ENCODE peak calls at places on chromosomes 12 and 14, in four cellular contexts. V is RPMI7951, W is gastrocnemius medialis, O is mesothelial cell of epicardium. D is an unnamed sample.

GRCh38 chr14:51575225-51576111 is 76.2 kb upstream of the FRMD6 start:
- DNase-seq in V (no peak), W (no peak), O (no peak), D (no peak)

GRCh38 chr14:76326918-76327689 is 48.8 kb upstream of the ESRRB start:
- DNase-seq in V (peak), W (no peak), O (no peak), D (no peak)

GRCh38 chr14:22579218-22579617 is 9.8 kb downstream of the DAD1 start:
- DNase-seq in V (no peak), W (no peak), O (no peak), D (no peak)

GRCh38 chr14:106831322-106831720 is 1304.9 kb downstream of the TMEM121 start:
- DNase-seq in V (no peak), W (no peak), O (no peak), D (no peak)

GRCh38 chr12:109020136-109020535 is 732 bp downstream of the SVOP start:
- DNase-seq in V (no peak), W (no peak), O (no peak), D (no peak)

GRCh38 chr12:119505001-119505400 is 88.6 kb upstream of the TMEM233 start:
- DNase-seq in V (no peak), W (no peak), O (no peak), D (no peak)

GRCh38 chr14:58805057-58805456 is 167.3 kb downstream of the DACT1 start:
- DNase-seq in V (no peak), W (no peak), O (no peak), D (no peak)

GRCh38 chr14:95274283-95274682 is 45.4 kb downstream of the CLMN start:
- DNase-seq in V (no peak), W (no peak), O (no peak), D (peak)

GRCh38 chr14:95667251-95667693 is 19.0 kb upstream of the TCL1B start:
- DNase-seq in V (no peak), W (no peak), O (no peak), D (no peak)

GRCh38 chr12:106981781-106982180 is 5.2 kb downstream of the MTERF2 start:
- DNase-seq in V (no peak), W (no peak), O (no peak), D (no peak)

GRCh38 chr12:39074063-39074462 is 168.7 kb upstream of the CPNE8 start:
- DNase-seq in V (no peak), W (no peak), O (no peak), D (no peak)

GRCh38 chr12:47905313-47905730 is 528 bp upstream of the VDR start:
- DNase-seq in V (peak), W (peak), O (peak), D (no peak)

GRCh38 chr14:69259531-69260245 is at the start of gene GALNT16:
- DNase-seq in V (peak), W (no peak), O (peak), D (no peak)

GRCh38 chr12:40834321-40834720 is 142.1 kb downstream of the CNTN1 start:
- DNase-seq in V (no peak), W (no peak), O (no peak), D (no peak)

GRCh38 chr12:119446459-119446858 is 111.9 kb downstream of the CCDC60 start:
- DNase-seq in V (peak), W (no peak), O (no peak), D (no peak)

GRCh38 chr12:103590271-103590670 is 3.2 kb downstream of the STAB2 start:
- DNase-seq in V (no peak), W (no peak), O (no peak), D (no peak)

GRCh38 chr12:121110211-121110940 is 22.3 kb upstream of the P2RX7 start:
- DNase-seq in V (peak), W (peak), O (peak), D (no peak)

GRCh38 chr14:96624661-96625435 is 122.7 kb downstream of the PAPOLA start:
- DNase-seq in V (no peak), W (no peak), O (no peak), D (no peak)

GRCh38 chr12:130780880-130781575 is 58.0 kb downstream of the STX2 start:
- DNase-seq in V (no peak), W (no peak), O (no peak), D (no peak)

GRCh38 chr12:121812320-121812871 is 8.6 kb downstream of the SETD1B start:
- DNase-seq in V (peak), W (peak), O (peak), D (no peak)

GRCh38 chr12:123601602-123602489 is at the start of gene DDX55:
- DNase-seq in V (peak), W (peak), O (peak), D (peak)

GRCh38 chr12:115938794-115939377 is 338.6 kb downstream of the MED13L start:
- DNase-seq in V (no peak), W (no peak), O (no peak), D (no peak)